ENCODE peak calls at places on chromosomes 3 and 15, in eight cellular contexts. One of them, this sample, is unnamed.

GRCh38 chr3:128316456-128316855 is 150.2 kb downstream of the DNAJB8 start:
- DNase-seq in gastrocnemius medialis: no peak
- DNase-seq in transverse colon: no peak
- DNase-seq in esophagus squamous epithelium: no peak
- DNase-seq in adrenal gland: peak
- DNase-seq in ovary: peak
- DNase-seq in HCT116: no peak
- DNase-seq in K562: no peak
- DNase-seq in this sample: peak

GRCh38 chr3:44108481-44108880 is 133.2 kb upstream of the TOPAZ1 start:
- DNase-seq in gastrocnemius medialis: no peak
- DNase-seq in transverse colon: no peak
- DNase-seq in esophagus squamous epithelium: no peak
- DNase-seq in adrenal gland: no peak
- DNase-seq in ovary: no peak
- DNase-seq in HCT116: no peak
- DNase-seq in K562: no peak
- DNase-seq in this sample: no peak

GRCh38 chr3:111412656-111413055 is 129.3 kb upstream of the CD96 start:
- DNase-seq in gastrocnemius medialis: no peak
- DNase-seq in transverse colon: no peak
- DNase-seq in esophagus squamous epithelium: no peak
- DNase-seq in adrenal gland: no peak
- DNase-seq in ovary: no peak
- DNase-seq in HCT116: no peak
- DNase-seq in K562: no peak
- DNase-seq in this sample: no peak

GRCh38 chr3:159113476-159113875 is 311.6 kb downstream of the MFSD1 start:
- DNase-seq in gastrocnemius medialis: no peak
- DNase-seq in transverse colon: no peak
- DNase-seq in esophagus squamous epithelium: no peak
- DNase-seq in adrenal gland: no peak
- DNase-seq in ovary: no peak
- DNase-seq in HCT116: no peak
- DNase-seq in K562: no peak
- DNase-seq in this sample: no peak

GRCh38 chr15:61155741-61156700 is 73.1 kb downstream of the RORA start:
- DNase-seq in gastrocnemius medialis: peak
- DNase-seq in transverse colon: peak
- DNase-seq in esophagus squamous epithelium: no peak
- DNase-seq in adrenal gland: no peak
- DNase-seq in ovary: no peak
- DNase-seq in HCT116: no peak
- DNase-seq in K562: no peak
- DNase-seq in this sample: peak

GRCh38 chr3:41369838-41370237 is 170.5 kb downstream of the CTNNB1 start:
- DNase-seq in gastrocnemius medialis: no peak
- DNase-seq in transverse colon: no peak
- DNase-seq in esophagus squamous epithelium: no peak
- DNase-seq in adrenal gland: no peak
- DNase-seq in ovary: no peak
- DNase-seq in HCT116: no peak
- DNase-seq in K562: no peak
- DNase-seq in this sample: no peak

GRCh38 chr15:71755571-71755970 is 54.8 kb upstream of the NR2E3 start:
- DNase-seq in gastrocnemius medialis: no peak
- DNase-seq in transverse colon: no peak
- DNase-seq in esophagus squamous epithelium: no peak
- DNase-seq in adrenal gland: no peak
- DNase-seq in ovary: no peak
- DNase-seq in HCT116: no peak
- DNase-seq in K562: no peak
- DNase-seq in this sample: no peak

GRCh38 chr3:127483902-127484591 is 106.5 kb downstream of the TPRA1 start:
- DNase-seq in gastrocnemius medialis: no peak
- DNase-seq in transverse colon: no peak
- DNase-seq in esophagus squamous epithelium: no peak
- DNase-seq in adrenal gland: peak
- DNase-seq in ovary: no peak
- DNase-seq in HCT116: no peak
- DNase-seq in K562: no peak
- DNase-seq in this sample: peak

GRCh38 chr3:78343221-78343620 is 1303.3 kb downstream of the ROBO2 start:
- DNase-seq in gastrocnemius medialis: no peak
- DNase-seq in transverse colon: no peak
- DNase-seq in esophagus squamous epithelium: no peak
- DNase-seq in adrenal gland: no peak
- DNase-seq in ovary: no peak
- DNase-seq in HCT116: no peak
- DNase-seq in K562: no peak
- DNase-seq in this sample: no peak

GRCh38 chr3:57706462-57706861 is 13.6 kb upstream of the DENND6A start:
- DNase-seq in gastrocnemius medialis: no peak
- DNase-seq in transverse colon: no peak
- DNase-seq in esophagus squamous epithelium: no peak
- DNase-seq in adrenal gland: no peak
- DNase-seq in ovary: no peak
- DNase-seq in HCT116: peak
- DNase-seq in K562: no peak
- DNase-seq in this sample: no peak

GRCh38 chr3:44045476-44046275 is 196.0 kb upstream of the TOPAZ1 start:
- DNase-seq in gastrocnemius medialis: no peak
- DNase-seq in transverse colon: peak
- DNase-seq in esophagus squamous epithelium: no peak
- DNase-seq in adrenal gland: no peak
- DNase-seq in ovary: no peak
- DNase-seq in HCT116: no peak
- DNase-seq in K562: no peak
- DNase-seq in this sample: no peak

GRCh38 chr3:22257252-22257651 is 506.2 kb upstream of the ZNF385D start:
- DNase-seq in gastrocnemius medialis: no peak
- DNase-seq in transverse colon: no peak
- DNase-seq in esophagus squamous epithelium: no peak
- DNase-seq in adrenal gland: no peak
- DNase-seq in ovary: no peak
- DNase-seq in HCT116: no peak
- DNase-seq in K562: no peak
- DNase-seq in this sample: no peak

GRCh38 chr3:102194001-102194400 is 240.8 kb upstream of the ZPLD1 start:
- DNase-seq in gastrocnemius medialis: no peak
- DNase-seq in transverse colon: no peak
- DNase-seq in esophagus squamous epithelium: no peak
- DNase-seq in adrenal gland: no peak
- DNase-seq in ovary: no peak
- DNase-seq in HCT116: no peak
- DNase-seq in K562: no peak
- DNase-seq in this sample: no peak

GRCh38 chr15:79349526-79349925 is 38.6 kb downstream of the TMED3 start:
- DNase-seq in gastrocnemius medialis: no peak
- DNase-seq in transverse colon: no peak
- DNase-seq in esophagus squamous epithelium: no peak
- DNase-seq in adrenal gland: no peak
- DNase-seq in ovary: no peak
- DNase-seq in HCT116: no peak
- DNase-seq in K562: no peak
- DNase-seq in this sample: no peak

GRCh38 chr15:50452927-50453326 is 28.7 kb downstream of the USP8 start:
- DNase-seq in gastrocnemius medialis: no peak
- DNase-seq in transverse colon: no peak
- DNase-seq in esophagus squamous epithelium: no peak
- DNase-seq in adrenal gland: no peak
- DNase-seq in ovary: no peak
- DNase-seq in HCT116: no peak
- DNase-seq in K562: no peak
- DNase-seq in this sample: no peak

DNA sequence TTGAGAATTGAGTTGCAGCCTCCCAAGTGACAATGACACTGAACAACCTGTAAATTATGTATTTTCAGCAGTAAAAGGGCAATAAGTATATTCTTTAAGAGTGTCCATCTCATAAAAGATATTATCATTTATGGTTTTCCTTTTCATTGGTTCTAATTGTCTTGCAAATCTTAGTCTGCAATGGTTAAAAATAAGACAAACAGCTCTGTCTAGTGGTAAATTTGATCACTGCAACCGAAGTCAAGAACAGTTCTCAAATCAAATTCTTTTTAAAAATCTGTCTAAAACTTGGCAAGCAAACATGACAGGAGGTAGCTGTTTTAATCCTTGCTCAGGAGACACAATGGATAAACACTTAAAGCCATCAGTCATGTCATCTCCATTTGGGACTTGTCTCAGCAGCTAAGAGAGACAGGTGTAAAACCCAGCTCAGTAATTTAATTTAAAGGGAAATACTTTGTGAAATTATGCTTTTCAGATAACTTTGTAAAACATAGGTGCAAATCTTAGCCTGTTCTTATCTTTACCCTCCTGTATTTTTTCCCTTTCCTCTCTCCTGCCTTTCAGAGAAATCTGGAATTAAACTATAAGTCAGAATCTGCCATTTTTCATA is 150.3 kb upstream of the ARHGEF26 start:
- DNase-seq in gastrocnemius medialis: no peak
- DNase-seq in transverse colon: no peak
- DNase-seq in esophagus squamous epithelium: no peak
- DNase-seq in adrenal gland: no peak
- DNase-seq in ovary: no peak
- DNase-seq in HCT116: peak
- DNase-seq in K562: no peak
- DNase-seq in this sample: no peak
- TF ChIP-seq CTCF in gastrocnemius medialis: peak
- TF ChIP-seq CTCF in transverse colon: peak
- TF ChIP-seq CTCF in esophagus squamous epithelium: peak
- TF ChIP-seq CTCF in adrenal gland: no peak
- TF ChIP-seq CTCF in ovary: no peak
- TF ChIP-seq CTCF in HCT116: peak
- TF ChIP-seq CTCF in K562: no peak
- TF ChIP-seq CTCF in this sample: no peak

GRCh38 chr15:96340611-96341464 is 10.3 kb downstream of the NR2F2 start:
- DNase-seq in gastrocnemius medialis: no peak
- DNase-seq in transverse colon: peak
- DNase-seq in esophagus squamous epithelium: no peak
- DNase-seq in adrenal gland: peak
- DNase-seq in ovary: peak
- DNase-seq in HCT116: no peak
- DNase-seq in K562: no peak
- DNase-seq in this sample: no peak

GRCh38 chr15:96342143-96342466 is 11.6 kb downstream of the NR2F2 start:
- DNase-seq in gastrocnemius medialis: no peak
- DNase-seq in transverse colon: no peak
- DNase-seq in esophagus squamous epithelium: no peak
- DNase-seq in adrenal gland: no peak
- DNase-seq in ovary: no peak
- DNase-seq in HCT116: no peak
- DNase-seq in K562: no peak
- DNase-seq in this sample: peak

GRCh38 chr15:96342611-96343528 is 12.4 kb downstream of the NR2F2 start:
- DNase-seq in gastrocnemius medialis: no peak
- DNase-seq in transverse colon: no peak
- DNase-seq in esophagus squamous epithelium: no peak
- DNase-seq in adrenal gland: no peak
- DNase-seq in ovary: peak
- DNase-seq in HCT116: no peak
- DNase-seq in K562: no peak
- DNase-seq in this sample: no peak

GRCh38 chr15:96340348-96340610 is 9.8 kb downstream of the NR2F2 start:
- DNase-seq in gastrocnemius medialis: no peak
- DNase-seq in transverse colon: no peak
- DNase-seq in esophagus squamous epithelium: no peak
- DNase-seq in adrenal gland: no peak
- DNase-seq in ovary: no peak
- DNase-seq in HCT116: no peak
- DNase-seq in K562: no peak
- DNase-seq in this sample: no peak

DNA sequence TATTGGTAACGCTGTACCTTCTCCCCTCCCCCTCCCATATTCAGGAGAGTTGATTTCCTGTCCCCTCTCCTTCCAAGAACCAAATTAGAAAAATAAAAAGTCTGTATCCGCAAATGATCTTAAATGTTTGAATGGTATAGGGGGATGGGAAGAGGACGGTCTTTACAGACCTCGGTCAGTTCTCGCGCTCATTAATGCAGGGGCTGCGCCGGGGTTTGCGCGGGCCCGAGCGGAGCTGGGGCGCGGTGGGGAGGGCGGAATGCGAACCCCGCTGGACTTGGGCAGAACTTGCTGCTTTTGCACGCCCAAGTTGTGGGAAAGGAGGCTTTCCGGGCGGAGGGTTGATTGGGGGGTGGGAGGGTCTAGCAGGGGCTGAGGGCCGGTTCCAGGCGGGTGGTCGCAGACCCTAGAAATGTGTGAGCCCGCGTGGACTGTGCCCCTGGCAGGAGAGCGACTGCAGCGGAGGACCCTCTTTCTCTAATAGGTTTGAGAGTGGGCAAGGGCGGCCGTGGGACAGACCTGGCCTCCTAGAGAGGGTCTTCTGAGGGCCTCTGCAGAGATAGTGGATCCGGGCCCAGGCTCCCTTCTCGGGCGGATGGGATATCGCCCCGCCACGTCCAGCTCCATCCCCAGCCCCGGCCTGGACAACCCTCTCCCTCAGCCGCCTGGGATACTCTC is 11.1 kb downstream of the NR2F2 start:
- DNase-seq in gastrocnemius medialis: no peak
- DNase-seq in transverse colon: no peak
- DNase-seq in esophagus squamous epithelium: no peak
- DNase-seq in adrenal gland: no peak
- DNase-seq in ovary: peak
- DNase-seq in HCT116: no peak
- DNase-seq in K562: no peak
- DNase-seq in this sample: no peak
- H3K4me3 ChIP-seq in gastrocnemius medialis: peak
- H3K4me3 ChIP-seq in transverse colon: peak
- H3K4me3 ChIP-seq in esophagus squamous epithelium: peak
- H3K4me3 ChIP-seq in adrenal gland: no peak
- H3K4me3 ChIP-seq in ovary: peak
- H3K4me3 ChIP-seq in HCT116: no peak
- H3K4me3 ChIP-seq in K562: no peak
- H3K4me3 ChIP-seq in this sample: no peak

GRCh38 chr15:94607176-94607654 is 375.9 kb downstream of the MCTP2 start:
- DNase-seq in gastrocnemius medialis: peak
- DNase-seq in transverse colon: peak
- DNase-seq in esophagus squamous epithelium: no peak
- DNase-seq in adrenal gland: peak
- DNase-seq in ovary: peak
- DNase-seq in HCT116: no peak
- DNase-seq in K562: no peak
- DNase-seq in this sample: peak
- TF ChIP-seq POLR2A in gastrocnemius medialis: no peak
- TF ChIP-seq POLR2A in transverse colon: no peak
- TF ChIP-seq POLR2A in esophagus squamous epithelium: no peak
- TF ChIP-seq POLR2A in adrenal gland: no peak
- TF ChIP-seq POLR2A in ovary: no peak
- TF ChIP-seq POLR2A in HCT116: no peak
- TF ChIP-seq POLR2A in K562: no peak
- TF ChIP-seq POLR2A in this sample: no peak

DNA sequence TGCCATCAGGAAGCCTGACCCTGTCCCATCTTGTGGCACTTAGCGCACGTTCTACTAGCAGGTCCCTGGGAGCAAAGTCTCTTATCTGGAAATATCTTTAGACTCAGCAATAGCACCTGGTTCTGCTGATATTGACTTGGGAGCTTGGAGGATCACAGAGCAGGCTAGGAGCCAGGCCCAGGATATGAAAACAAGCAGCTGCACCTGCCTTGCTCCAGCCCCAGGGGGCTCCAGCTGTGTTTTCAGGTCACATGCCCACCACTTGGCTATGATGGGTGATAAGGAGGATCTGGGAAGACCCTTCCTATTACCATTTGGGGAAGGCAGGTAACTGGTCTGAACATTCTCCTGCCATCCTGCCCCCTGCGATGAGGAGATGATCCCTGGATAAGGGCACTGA is 87.8 kb downstream of the C3orf70 start:
- DNase-seq in gastrocnemius medialis: no peak
- DNase-seq in transverse colon: no peak
- DNase-seq in esophagus squamous epithelium: no peak
- DNase-seq in adrenal gland: no peak
- DNase-seq in ovary: no peak
- DNase-seq in HCT116: no peak
- DNase-seq in K562: no peak
- DNase-seq in this sample: no peak
- TF ChIP-seq CTCF in gastrocnemius medialis: no peak
- TF ChIP-seq CTCF in transverse colon: no peak
- TF ChIP-seq CTCF in esophagus squamous epithelium: no peak
- TF ChIP-seq CTCF in adrenal gland: no peak
- TF ChIP-seq CTCF in ovary: no peak
- TF ChIP-seq CTCF in HCT116: peak
- TF ChIP-seq CTCF in K562: peak
- TF ChIP-seq CTCF in this sample: no peak

This sample was measured in lower leg skin.